ENCODE peak calls at places on chromosomes 2 and 18, in seven cellular contexts. Q is astrocyte of the spinal cord; E is CD4-positive, alpha-beta T cell; Y is NCI-H510A; F is T-cell; W is heart left ventricle; G is H7. Z is an unnamed sample.
A peak's percentile ranks its signal among the peaks of the same experiment; 100 is the strongest.

GRCh38 chr18:35019929-35020328 is 21.3 kb upstream of the MAPRE2 start:
- DNase-seq in F (no peak), Q (no peak), Y (no peak), E (no peak), G (no peak), W (no peak), Z (no peak)

GRCh38 chr18:24463233-24463775 is 2.9 kb downstream of the HRH4 start:
- DNase-seq in W (no peak), F (no peak), Y (no peak), E (no peak), G (peak; percentile 6), Q (no peak), Z (no peak)

GRCh38 chr2:142603761-142604160 is 273.7 kb upstream of the KYNU start:
- DNase-seq in W (no peak), G (no peak), Y (no peak), E (no peak), Q (peak; percentile 31), F (no peak), Z (no peak)

GRCh38 chr2:112880081-112880531 is 30.9 kb upstream of the IL37 start:
- DNase-seq in W (no peak), Q (peak; percentile 52), Y (no peak), G (no peak), F (no peak), E (no peak), Z (no peak)

GRCh38 chr2:7028846-7029245 is 111.6 kb downstream of the RNF144A start:
- DNase-seq in Q (no peak), Y (no peak), F (no peak), E (no peak), W (no peak), G (no peak), Z (no peak)

GRCh38 chr2:221758076-221758475 is 186.0 kb upstream of the EPHA4 start:
- DNase-seq in G (no peak), W (no peak), F (no peak), E (no peak), Q (no peak), Y (no peak), Z (no peak)

GRCh38 chr2:10344105-10345066 is 41.7 kb downstream of the HPCAL1 start:
- DNase-seq in F (no peak), Y (no peak), W (no peak), E (no peak), Q (no peak), G (no peak), Z (no peak)

GRCh38 chr2:18790465-18791171 is 201.2 kb upstream of the NT5C1B start:
- DNase-seq in W (no peak), Y (no peak), F (no peak), Q (no peak), E (no peak), G (no peak), Z (no peak)

GRCh38 chr2:237304763-237305514 is 109.0 kb downstream of the COL6A3 start:
- DNase-seq in W (no peak), F (no peak), E (no peak), Y (no peak), Q (peak; percentile 93), G (no peak), Z (no peak)

Z was measured in neural progenitor cell.